ENCODE peak calls at places on chromosomes 13 and 19, in nine cellular contexts. G is psoas muscle; F is esophagus squamous epithelium; I is heart right ventricle; A is CD4-positive, CD25-positive, alpha-beta regulatory T cell; W is GM23248; X is cardiac muscle cell; J is substantia nigra; T is A549. M is an unnamed sample.

GRCh38 chr19:37969695-37970094 is 62.7 kb downstream of the SIPA1L3 start:
- DNase-seq in I (no peak), T (no peak), F (no peak), G (no peak), J (no peak), A (no peak), W (no peak), X (no peak), M (no peak)

GRCh38 chr19:14503285-14503684 is 7.4 kb upstream of the GIPC1 start:
- DNase-seq in T (no peak), J (no peak), G (no peak), A (no peak), F (no peak), X (no peak), W (no peak), I (no peak), M (no peak)

GRCh38 chr19:6227941-6228325 is 51.8 kb downstream of the MLLT1 start:
- DNase-seq in J (no peak), I (no peak), G (peak), X (no peak), T (no peak), W (no peak), F (no peak), A (no peak), M (no peak)

GRCh38 chr13:32537580-32538233 is 888 bp downstream of the N4BP2L2 start:
- DNase-seq in J (peak), A (peak), F (no peak), W (peak), T (peak), X (no peak), I (peak), G (peak), M (peak)

GRCh38 chr19:4861147-4861546 is 6.3 kb downstream of the PLIN3 start:
- DNase-seq in T (no peak), A (no peak), I (no peak), W (no peak), X (no peak), J (no peak), F (no peak), G (no peak), M (no peak)

GRCh38 chr13:108483981-108484380 is 145.4 kb upstream of the MYO16 start:
- DNase-seq in G (no peak), F (no peak), J (no peak), X (no peak), T (no peak), A (no peak), W (no peak), I (no peak), M (no peak)

GRCh38 chr13:27954406-27954851 is 14.7 kb downstream of the CDX2 start:
- DNase-seq in T (peak), F (no peak), W (peak), J (no peak), I (no peak), G (no peak), X (no peak), A (no peak), M (peak)

GRCh38 chr13:110541526-110541920 is 20.0 kb downstream of the RAB20 start:
- DNase-seq in A (no peak), T (no peak), F (no peak), G (no peak), J (no peak), I (no peak), X (peak), W (peak), M (no peak)

GRCh38 chr19:15195987-15196682 is 4.7 kb downstream of the NOTCH3 start:
- DNase-seq in I (no peak), A (no peak), F (no peak), W (peak), X (peak), T (no peak), G (no peak), J (no peak), M (peak)

DNA sequence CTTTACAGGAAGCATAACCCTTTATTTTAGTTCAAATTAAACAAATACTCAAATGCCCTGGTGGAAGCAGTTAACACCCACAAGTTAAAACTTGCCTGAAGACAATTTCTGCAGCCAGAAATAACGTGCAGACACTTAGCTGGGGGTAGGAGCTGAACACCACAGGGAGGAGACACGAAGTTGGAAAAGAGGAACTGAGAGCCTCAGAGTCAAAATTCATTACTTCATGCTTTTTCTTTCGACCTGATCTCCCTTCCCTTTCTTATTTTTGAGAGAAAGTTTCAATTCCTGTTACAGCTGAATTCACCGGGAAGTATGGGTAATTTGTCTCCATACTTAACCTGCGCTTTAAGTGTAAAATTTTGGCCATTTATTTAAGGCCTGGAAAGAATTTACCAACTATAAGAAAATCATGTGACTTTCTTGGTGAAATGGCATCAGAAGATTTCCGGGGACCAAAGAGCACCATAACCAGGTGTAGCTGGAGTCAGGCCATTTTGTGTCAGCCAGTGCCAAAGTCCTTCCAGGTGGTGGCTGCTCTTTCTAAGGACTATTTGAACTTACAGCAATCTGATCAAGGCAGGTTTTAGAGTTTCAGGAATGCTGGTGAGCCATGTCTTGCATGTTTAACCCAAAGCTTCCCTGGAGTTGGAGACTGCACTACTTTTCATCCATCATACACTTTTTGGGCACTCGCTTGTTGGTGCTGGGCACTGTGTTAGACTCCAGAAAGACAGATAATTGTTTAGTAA is 46.5 kb upstream of the RCBTB2 start:
- DNase-seq in T (no peak), W (no peak), G (no peak), F (no peak), X (no peak), I (peak), J (no peak), A (no peak), M (peak)
- H3K27ac ChIP-seq in T (no peak), W (no peak), G (no peak), F (peak), X (no peak), I (no peak), J (peak), A (no peak), M (peak)

DNA sequence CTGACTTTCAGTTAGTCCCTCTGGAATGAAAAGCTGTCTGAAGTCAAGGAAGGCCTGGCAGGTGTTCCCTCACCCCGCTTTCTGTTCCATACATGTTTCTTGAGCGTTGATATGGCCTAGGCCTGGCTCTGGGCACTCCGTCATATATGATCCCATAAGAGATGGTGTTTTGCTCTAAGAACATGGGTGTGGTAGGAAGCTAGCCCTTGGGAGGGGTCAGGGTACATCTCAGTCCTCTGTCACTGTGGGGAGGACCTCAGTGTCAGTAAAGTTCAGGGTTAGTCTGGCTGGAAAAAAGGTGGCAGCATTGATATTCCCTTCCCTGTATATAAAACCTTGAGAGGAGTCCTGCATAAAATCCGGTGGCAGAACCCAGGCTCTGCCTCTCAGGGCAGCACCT is 73.5 kb upstream of the NPAS1 start:
- DNase-seq in F (no peak), J (no peak), I (no peak), T (no peak), W (no peak), G (no peak), X (no peak), A (no peak), M (no peak)
- H3K27ac ChIP-seq in F (peak), J (peak), I (peak), T (no peak), W (peak), G (peak), X (peak), A (no peak), M (no peak)

DNA sequence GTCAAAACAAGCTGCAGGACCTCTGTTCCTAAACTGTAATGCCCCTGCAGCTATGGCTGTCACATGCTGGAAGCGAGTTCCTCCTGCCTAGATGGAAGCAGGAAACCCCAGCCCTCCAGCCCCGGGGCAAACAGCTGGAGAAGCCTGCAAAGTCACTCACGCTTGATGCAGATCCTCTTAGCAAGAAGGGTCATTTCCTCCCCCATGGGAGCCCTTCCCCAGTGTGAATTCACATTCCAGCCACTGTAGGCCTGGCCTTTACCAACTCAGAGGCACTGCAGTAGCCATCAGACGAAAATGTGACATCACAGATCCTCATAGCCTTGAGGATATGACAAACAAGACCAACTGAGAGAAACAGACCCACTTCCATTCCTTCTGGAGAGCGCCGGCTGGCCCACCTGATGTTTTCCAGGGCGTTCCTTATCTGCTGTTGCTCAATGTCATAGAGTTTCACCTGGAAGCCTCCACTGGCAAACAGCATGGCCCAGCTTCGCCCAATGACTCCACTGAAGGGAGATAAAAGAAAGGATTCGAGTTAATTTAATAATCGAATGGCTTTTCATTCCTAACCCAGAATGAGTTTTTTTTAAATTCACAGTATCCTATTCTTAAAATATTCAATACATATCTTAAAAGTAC is 13.5 kb downstream of the CRYL1 start:
- DNase-seq in W (no peak), T (no peak), F (no peak), A (no peak), X (peak), I (no peak), J (no peak), G (no peak), M (peak)
- H3K27ac ChIP-seq in W (no peak), T (no peak), F (no peak), A (no peak), X (peak), I (no peak), J (peak), G (no peak), M (peak)

GRCh38 chr13:44422755-44423643 is 49.4 kb downstream of the SERP2 start:
- DNase-seq in T (no peak), I (peak), J (no peak), F (no peak), W (no peak), G (peak), X (no peak), A (no peak), M (no peak)

GRCh38 chr13:44421853-44422525 is 48.4 kb downstream of the SERP2 start:
- DNase-seq in I (no peak), F (no peak), W (no peak), J (no peak), A (no peak), T (no peak), G (no peak), X (no peak), M (no peak)

GRCh38 chr13:44417446-44417845 is 43.8 kb downstream of the SERP2 start:
- DNase-seq in A (no peak), G (no peak), I (no peak), X (no peak), J (no peak), T (no peak), W (no peak), F (no peak), M (peak)

GRCh38 chr13:44417876-44418275 is 44.3 kb downstream of the SERP2 start:
- DNase-seq in J (no peak), F (no peak), W (no peak), A (no peak), T (no peak), X (no peak), I (no peak), G (no peak), M (peak)

DNA sequence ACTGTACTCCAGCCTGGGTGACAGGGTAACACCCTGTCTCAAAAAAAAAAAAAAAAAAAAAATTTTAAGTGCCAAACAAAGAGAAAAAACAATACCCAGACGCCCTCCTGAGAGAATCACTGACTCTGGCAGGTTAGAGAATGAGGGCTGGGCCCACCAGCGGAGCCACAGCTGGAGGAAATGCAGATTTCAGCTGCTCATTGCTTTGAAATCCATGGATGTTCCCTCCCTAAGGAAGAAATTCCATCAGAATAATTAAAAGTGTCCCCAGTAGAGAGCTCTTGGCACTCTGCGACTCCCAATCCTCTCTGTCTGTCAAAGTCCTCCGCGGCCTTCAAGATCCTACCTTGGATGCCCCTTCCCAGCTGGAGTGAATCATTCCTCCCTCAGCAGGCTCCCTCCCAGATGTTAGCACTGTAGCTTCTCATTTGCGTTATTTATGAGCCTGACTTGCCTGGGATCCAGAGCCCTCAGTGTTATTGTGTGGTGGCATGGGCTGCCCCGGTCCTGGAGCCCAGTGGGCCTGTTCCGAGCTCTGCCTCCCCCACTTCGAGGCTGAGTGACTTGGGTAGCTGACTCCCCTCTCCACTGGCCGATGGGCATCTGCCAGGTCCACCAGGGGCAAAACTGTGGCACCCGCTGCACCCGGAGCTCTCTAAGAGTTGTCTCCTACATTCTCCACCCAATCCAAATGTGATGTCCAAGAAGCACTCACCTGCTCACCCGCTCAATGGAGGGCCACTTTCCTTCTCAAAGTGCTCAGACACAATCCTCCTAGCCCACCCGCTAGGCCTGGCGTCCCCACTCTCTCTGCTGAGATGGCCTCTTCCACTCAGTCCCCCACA is 47.0 kb downstream of the SERP2 start:
- DNase-seq in I (no peak), J (no peak), G (no peak), T (no peak), W (no peak), A (no peak), F (no peak), X (no peak), M (peak)
- H3K27ac ChIP-seq in I (no peak), J (no peak), G (no peak), T (no peak), W (no peak), A (no peak), F (no peak), X (no peak), M (no peak)

GRCh38 chr19:16544468-16545231 is 2.4 kb upstream of the CHERP start:
- DNase-seq in X (no peak), I (no peak), F (no peak), G (no peak), J (no peak), T (no peak), W (no peak), A (no peak), M (no peak)
- H3K27ac ChIP-seq in X (no peak), I (no peak), F (no peak), G (no peak), J (no peak), T (no peak), W (no peak), A (no peak), M (no peak)

GRCh38 chr19:10113592-10113963 is 2.1 kb downstream of the P2RY11 start:
- DNase-seq in W (peak), A (no peak), J (no peak), T (no peak), X (no peak), F (no peak), I (no peak), G (no peak), M (peak)
- H3K27ac ChIP-seq in W (no peak), A (peak), J (no peak), T (no peak), X (peak), F (peak), I (no peak), G (no peak), M (no peak)

GRCh38 chr19:29845576-29846176 is 33.9 kb downstream of the CCNE1 start:
- DNase-seq in T (peak), A (peak), I (peak), G (no peak), J (no peak), X (peak), W (peak), F (no peak), M (peak)
- H3K27ac ChIP-seq in T (peak), A (peak), I (peak), G (peak), J (peak), X (peak), W (peak), F (peak), M (no peak)

GRCh38 chr19:29418106-29418684 is 107.6 kb upstream of the VSTM2B start:
- DNase-seq in T (no peak), J (no peak), F (no peak), G (no peak), I (no peak), X (no peak), W (no peak), A (no peak), M (no peak)
- H3K27ac ChIP-seq in T (no peak), J (no peak), F (no peak), G (no peak), I (no peak), X (no peak), W (no peak), A (no peak), M (no peak)

M was measured in mesendoderm.